ENCODE peak calls at places on chromosome 4, in six cellular contexts. One of them, this sample, is unnamed.

GRCh38 chr4:56870927-56871326 is 36.8 kb upstream of the REST start:
- DNase-seq in mesothelial cell of epicardium: no peak
- DNase-seq in lung: no peak
- DNase-seq in A549: no peak
- DNase-seq in ovary: no peak
- DNase-seq in HFFc6: peak
- DNase-seq in this sample: no peak

GRCh38 chr4:1759170-1759817 is 33.8 kb upstream of the FGFR3 start:
- DNase-seq in HFFc6: no peak
- DNase-seq in ovary: no peak
- DNase-seq in mesothelial cell of epicardium: no peak
- DNase-seq in A549: no peak
- DNase-seq in lung: no peak
- DNase-seq in this sample: no peak

GRCh38 chr4:174358823-174359222 is 75.1 kb downstream of the CEP44 start:
- DNase-seq in mesothelial cell of epicardium: no peak
- DNase-seq in ovary: no peak
- DNase-seq in HFFc6: peak
- DNase-seq in lung: no peak
- DNase-seq in A549: no peak
- DNase-seq in this sample: no peak

GRCh38 chr4:109302366-109303140 is at the start of gene COL25A1:
- DNase-seq in HFFc6: no peak
- DNase-seq in mesothelial cell of epicardium: peak
- DNase-seq in A549: peak
- DNase-seq in ovary: peak
- DNase-seq in lung: peak
- DNase-seq in this sample: peak

GRCh38 chr4:1727117-1728031 is 6.1 kb downstream of the TACC3 start:
- DNase-seq in ovary: no peak
- DNase-seq in mesothelial cell of epicardium: no peak
- DNase-seq in HFFc6: peak
- DNase-seq in A549: peak
- DNase-seq in lung: peak
- DNase-seq in this sample: peak

GRCh38 chr4:151012376-151012775 is 2.7 kb downstream of the LRBA start:
- DNase-seq in HFFc6: no peak
- DNase-seq in mesothelial cell of epicardium: no peak
- DNase-seq in ovary: no peak
- DNase-seq in lung: no peak
- DNase-seq in A549: no peak
- DNase-seq in this sample: no peak

GRCh38 chr4:8346838-8347605 is 77.5 kb downstream of the HTRA3 start:
- DNase-seq in ovary: peak
- DNase-seq in mesothelial cell of epicardium: no peak
- DNase-seq in lung: no peak
- DNase-seq in HFFc6: no peak
- DNase-seq in A549: no peak
- DNase-seq in this sample: no peak

GRCh38 chr4:89788243-89789072 is 48.5 kb downstream of the SNCA start:
- DNase-seq in A549: no peak
- DNase-seq in ovary: peak
- DNase-seq in lung: no peak
- DNase-seq in mesothelial cell of epicardium: no peak
- DNase-seq in HFFc6: no peak
- DNase-seq in this sample: no peak

GRCh38 chr4:95510145-95510544 is 38.6 kb downstream of the UNC5C start:
- DNase-seq in HFFc6: no peak
- DNase-seq in A549: peak
- DNase-seq in lung: no peak
- DNase-seq in mesothelial cell of epicardium: no peak
- DNase-seq in ovary: no peak
- DNase-seq in this sample: no peak

GRCh38 chr4:55397521-55398321 is 2.0 kb downstream of the TMEM165 start:
- DNase-seq in HFFc6: peak
- DNase-seq in mesothelial cell of epicardium: no peak
- DNase-seq in ovary: no peak
- DNase-seq in lung: no peak
- DNase-seq in A549: no peak
- DNase-seq in this sample: no peak

GRCh38 chr4:15232725-15233597 is 194.9 kb upstream of the C1QTNF7 start:
- DNase-seq in mesothelial cell of epicardium: no peak
- DNase-seq in ovary: no peak
- DNase-seq in lung: no peak
- DNase-seq in HFFc6: peak
- DNase-seq in A549: no peak
- DNase-seq in this sample: no peak

GRCh38 chr4:153045111-153045982 is 109.2 kb downstream of the FHDC1 start:
- DNase-seq in ovary: no peak
- DNase-seq in lung: no peak
- DNase-seq in A549: no peak
- DNase-seq in mesothelial cell of epicardium: no peak
- DNase-seq in HFFc6: no peak
- DNase-seq in this sample: no peak

GRCh38 chr4:72302981-72303704 is 265.9 kb downstream of the ADAMTS3 start:
- DNase-seq in lung: peak
- DNase-seq in HFFc6: peak
- DNase-seq in mesothelial cell of epicardium: no peak
- DNase-seq in ovary: peak
- DNase-seq in A549: peak
- DNase-seq in this sample: peak

GRCh38 chr4:113617195-113617594 is 144.3 kb downstream of the CAMK2D start:
- DNase-seq in ovary: no peak
- DNase-seq in mesothelial cell of epicardium: no peak
- DNase-seq in lung: no peak
- DNase-seq in HFFc6: no peak
- DNase-seq in A549: no peak
- DNase-seq in this sample: no peak

DNA sequence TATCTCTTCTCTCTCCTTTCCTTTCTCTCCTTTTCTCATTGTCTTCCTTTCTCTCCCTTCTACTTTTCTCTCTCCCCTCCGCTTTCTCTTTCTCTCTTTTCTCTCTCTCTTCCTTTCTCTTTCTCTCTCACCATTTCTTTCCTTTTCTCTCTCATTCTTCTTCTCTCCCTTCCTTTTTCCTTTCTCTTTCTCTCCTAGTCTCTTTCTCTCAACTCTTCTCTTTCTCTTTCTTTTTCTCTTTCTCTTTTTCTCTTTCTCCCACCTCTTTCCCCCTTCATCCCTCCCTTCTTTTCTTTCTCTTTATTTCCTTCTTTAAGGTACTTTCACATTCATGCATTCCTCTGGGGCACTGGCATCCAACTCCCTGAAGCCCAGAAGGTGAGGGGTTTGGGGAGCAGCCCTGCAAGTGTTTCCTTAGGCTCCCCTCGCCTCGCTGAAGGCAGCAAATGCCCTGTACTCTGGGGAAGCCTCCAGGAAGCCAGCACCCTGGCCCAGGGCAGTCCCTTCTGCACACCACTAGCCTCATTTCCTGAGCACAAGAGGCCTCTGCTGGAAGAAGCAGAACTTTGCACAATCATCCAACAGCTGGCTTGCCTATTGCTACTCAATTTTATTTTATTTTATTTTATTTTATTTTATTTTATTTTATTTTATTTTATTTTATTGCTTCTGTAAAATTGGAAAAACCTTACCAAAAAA is 124.2 kb downstream of the NFKB1 start:
- DNase-seq in lung: no peak
- DNase-seq in A549: peak
- DNase-seq in ovary: peak
- DNase-seq in mesothelial cell of epicardium: no peak
- DNase-seq in HFFc6: peak
- DNase-seq in this sample: no peak
- TF ChIP-seq CTCF in lung: peak
- TF ChIP-seq CTCF in A549: no peak
- TF ChIP-seq CTCF in ovary: no peak
- TF ChIP-seq CTCF in mesothelial cell of epicardium: no peak
- TF ChIP-seq CTCF in HFFc6: peak
- TF ChIP-seq CTCF in this sample: peak

GRCh38 chr4:121697626-121698025 is 846 bp upstream of the ANXA5 start:
- DNase-seq in HFFc6: no peak
- DNase-seq in lung: no peak
- DNase-seq in mesothelial cell of epicardium: no peak
- DNase-seq in A549: no peak
- DNase-seq in ovary: no peak
- DNase-seq in this sample: no peak

GRCh38 chr4:121696641-121697461 is at the start of gene ANXA5:
- DNase-seq in HFFc6: peak
- DNase-seq in ovary: peak
- DNase-seq in A549: peak
- DNase-seq in lung: peak
- DNase-seq in mesothelial cell of epicardium: peak
- DNase-seq in this sample: peak

GRCh38 chr4:121698119-121698732 is 1.4 kb upstream of the ANXA5 start:
- DNase-seq in HFFc6: no peak
- DNase-seq in A549: no peak
- DNase-seq in mesothelial cell of epicardium: no peak
- DNase-seq in lung: no peak
- DNase-seq in ovary: peak
- DNase-seq in this sample: no peak

GRCh38 chr4:121693450-121693849 is 3.3 kb downstream of the ANXA5 start:
- DNase-seq in HFFc6: no peak
- DNase-seq in ovary: no peak
- DNase-seq in mesothelial cell of epicardium: no peak
- DNase-seq in A549: no peak
- DNase-seq in lung: no peak
- DNase-seq in this sample: no peak

DNA sequence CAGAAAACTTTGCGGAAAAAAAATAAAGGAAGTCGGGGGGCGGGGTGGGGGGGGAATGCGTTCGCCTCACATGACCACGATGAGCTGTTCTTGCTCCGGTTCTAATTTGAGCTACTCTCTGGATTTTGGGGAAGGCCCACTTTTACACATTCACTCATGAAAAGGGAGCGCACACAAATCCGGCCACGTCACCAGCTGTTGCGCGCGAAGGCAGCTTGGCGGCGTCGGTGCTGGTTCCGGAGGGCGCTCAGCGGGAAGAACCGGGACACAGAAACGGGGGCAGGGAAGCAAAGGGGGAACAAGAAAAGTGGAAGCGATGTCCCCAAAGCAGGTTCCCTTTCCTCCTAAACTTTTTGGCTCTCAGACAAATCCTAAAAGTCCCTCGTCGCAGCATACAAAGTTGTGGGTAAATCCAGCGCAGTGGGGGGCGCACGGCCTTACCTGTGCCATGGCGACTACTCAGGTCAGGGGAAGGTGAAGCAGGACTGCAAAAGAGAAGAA is 590 bp downstream of the ANXA5 start:
- DNase-seq in mesothelial cell of epicardium: peak
- DNase-seq in A549: peak
- DNase-seq in lung: peak
- DNase-seq in ovary: peak
- DNase-seq in HFFc6: peak
- DNase-seq in this sample: peak
- TF ChIP-seq CTCF in mesothelial cell of epicardium: no peak
- TF ChIP-seq CTCF in A549: no peak
- TF ChIP-seq CTCF in lung: no peak
- TF ChIP-seq CTCF in ovary: peak
- TF ChIP-seq CTCF in HFFc6: no peak
- TF ChIP-seq CTCF in this sample: no peak

DNA sequence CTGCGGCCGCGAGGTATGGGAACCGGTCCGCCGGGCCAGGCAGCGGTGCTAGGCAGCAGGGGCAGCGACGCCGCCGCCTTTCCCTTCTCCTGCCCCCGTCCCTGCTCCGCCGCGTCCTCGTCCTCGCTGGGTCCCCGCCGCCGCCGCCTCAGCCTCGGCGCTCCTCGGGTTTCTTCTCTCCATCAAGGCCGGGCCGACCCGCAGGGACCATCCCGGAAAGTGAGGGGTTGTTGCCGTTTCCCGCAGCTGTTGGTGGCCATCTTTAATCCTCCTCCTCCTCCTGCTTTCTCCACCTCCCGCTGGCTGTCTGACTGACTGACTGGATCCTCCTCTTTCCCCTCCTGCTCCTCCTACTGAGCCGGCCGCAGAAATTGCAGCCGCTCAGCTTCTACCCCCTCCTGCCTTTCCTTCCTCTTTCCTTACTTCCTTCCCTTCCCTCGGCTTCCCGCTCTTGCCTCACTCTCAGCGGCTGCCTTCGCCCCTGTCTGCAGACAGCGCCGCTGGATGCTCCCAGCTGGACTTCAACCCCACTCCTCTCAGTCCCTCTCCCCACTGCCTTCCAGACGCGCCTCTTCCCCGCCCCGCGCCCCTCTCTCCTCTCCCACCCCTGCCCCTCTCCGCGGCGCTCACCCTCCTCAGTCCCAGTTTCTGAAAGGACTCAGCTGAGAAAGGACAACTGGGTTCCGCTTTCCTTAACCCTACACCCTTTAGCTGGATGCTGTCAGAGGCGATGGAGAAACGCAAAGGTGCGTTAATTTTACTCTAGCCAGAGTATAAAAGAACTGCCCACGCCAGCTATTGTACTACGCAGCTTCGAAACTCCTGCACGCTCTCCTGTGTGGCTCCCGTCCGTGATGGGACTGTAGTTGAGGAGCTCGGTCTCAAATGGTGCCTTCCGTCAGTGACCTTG is at the start of gene WDFY3:
- DNase-seq in ovary: peak
- DNase-seq in mesothelial cell of epicardium: peak
- DNase-seq in lung: peak
- DNase-seq in A549: peak
- DNase-seq in HFFc6: peak
- DNase-seq in this sample: peak
- TF ChIP-seq CTCF in ovary: no peak
- TF ChIP-seq CTCF in mesothelial cell of epicardium: no peak
- TF ChIP-seq CTCF in lung: no peak
- TF ChIP-seq CTCF in A549: no peak
- TF ChIP-seq CTCF in HFFc6: no peak
- TF ChIP-seq CTCF in this sample: no peak

GRCh38 chr4:136183513-136183912 is 1348.8 kb downstream of the PCDH18 start:
- DNase-seq in ovary: no peak
- DNase-seq in lung: no peak
- DNase-seq in HFFc6: no peak
- DNase-seq in mesothelial cell of epicardium: no peak
- DNase-seq in A549: no peak
- DNase-seq in this sample: no peak
- TF ChIP-seq CTCF in ovary: no peak
- TF ChIP-seq CTCF in lung: no peak
- TF ChIP-seq CTCF in HFFc6: no peak
- TF ChIP-seq CTCF in mesothelial cell of epicardium: no peak
- TF ChIP-seq CTCF in A549: no peak
- TF ChIP-seq CTCF in this sample: no peak

DNA sequence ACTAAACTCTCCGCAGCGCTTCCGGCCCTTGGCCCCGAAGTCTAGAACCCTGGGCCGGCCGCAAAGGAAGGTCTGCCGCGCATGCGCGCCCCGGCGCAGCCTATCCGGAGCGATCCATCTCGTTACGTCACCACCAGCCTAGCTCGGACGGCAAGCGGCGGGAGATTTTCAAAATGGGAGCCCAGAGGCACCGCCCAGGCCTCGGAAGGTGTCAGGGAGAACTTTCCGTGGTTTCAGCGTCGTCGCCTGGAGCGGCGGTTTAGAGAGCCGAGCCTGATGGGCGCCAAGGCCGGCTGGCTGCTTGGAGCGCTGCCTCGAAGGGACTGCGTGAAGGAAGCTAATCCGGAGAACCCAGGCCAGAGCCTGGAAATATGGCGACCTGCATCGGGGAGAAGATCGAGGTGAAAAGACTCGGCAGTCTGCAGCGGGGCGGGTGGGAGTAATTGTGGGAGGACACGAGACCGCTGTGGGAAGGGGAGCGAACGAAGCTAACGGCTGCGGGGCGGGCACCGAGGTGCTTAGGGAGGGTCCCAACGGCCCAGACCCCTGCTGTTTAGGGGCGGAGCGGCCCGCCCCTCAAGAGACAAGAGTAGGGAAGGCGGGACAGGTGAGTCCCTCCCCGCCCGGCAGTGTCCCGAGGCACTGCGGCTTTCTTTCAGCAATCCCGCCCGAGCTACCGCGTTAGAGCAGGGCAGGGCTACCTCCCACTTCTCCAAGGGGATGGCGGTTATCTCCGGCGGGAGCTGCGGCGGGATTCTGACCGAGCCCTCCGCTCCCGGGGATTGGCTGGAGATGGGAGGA is at the start of gene PLK4:
- DNase-seq in lung: peak
- DNase-seq in HFFc6: peak
- DNase-seq in mesothelial cell of epicardium: peak
- DNase-seq in A549: peak
- DNase-seq in ovary: peak
- DNase-seq in this sample: peak
- TF ChIP-seq CTCF in lung: no peak
- TF ChIP-seq CTCF in HFFc6: no peak
- TF ChIP-seq CTCF in mesothelial cell of epicardium: no peak
- TF ChIP-seq CTCF in A549: no peak
- TF ChIP-seq CTCF in ovary: no peak
- TF ChIP-seq CTCF in this sample: no peak